ENCODE peak calls at places on chromosomes 12 and 14, in eight cellular contexts. Y, E, I, Q, A, S, B and K are unnamed samples. For H3K27me3, the result is how much of the 10 kb centered on the place peaks cover.

GRCh38 chr14:71166434-71166833 is 259.2 kb downstream of the PCNX1 start:
- DNase-seq in Y (peak), E (no peak), I (no peak), Q (no peak), A (no peak), S (no peak), B (no peak), K (peak)

GRCh38 chr14:69882915-69883314 is 3.7 kb downstream of the SMOC1 start:
- DNase-seq in Y (no peak), E (no peak), I (no peak), Q (no peak), A (no peak), S (no peak), B (no peak), K (no peak)

GRCh38 chr12:114166360-114166759 is 200.2 kb upstream of the RBM19 start:
- DNase-seq in Y (peak), E (no peak), I (peak), Q (no peak), A (peak), S (no peak), B (no peak), K (no peak)

GRCh38 chr14:92254786-92255185 is 68.2 kb upstream of the SLC24A4 start:
- DNase-seq in Y (no peak), E (peak), I (peak), Q (peak), A (peak), S (no peak), B (no peak), K (no peak)

GRCh38 chr12:67446716-67447115 is 177.6 kb downstream of the CAND1 start:
- DNase-seq in Y (no peak), E (no peak), I (no peak), Q (no peak), A (no peak), S (no peak), B (no peak), K (no peak)

GRCh38 chr14:43481864-43482263 is 1025.2 kb downstream of the FSCB start:
- DNase-seq in Y (no peak), E (no peak), I (no peak), Q (no peak), A (no peak), S (no peak), B (no peak), K (no peak)

GRCh38 chr12:88571543-88571942 is 8.7 kb downstream of the KITLG start:
- DNase-seq in Y (no peak), E (no peak), I (no peak), Q (no peak), A (no peak), S (no peak), B (no peak), K (no peak)

GRCh38 chr12:125187780-125188741 is 122.8 kb downstream of the AACS start:
- DNase-seq in Y (no peak), E (no peak), I (no peak), Q (no peak), A (no peak), S (no peak), B (no peak), K (no peak)

GRCh38 chr12:64085154-64085553 is 136.9 kb downstream of the KICS2 start:
- DNase-seq in Y (no peak), E (no peak), I (no peak), Q (no peak), A (no peak), S (no peak), B (no peak), K (no peak)

GRCh38 chr14:102523200-102524025 is 13.8 kb upstream of the ANKRD9 start:
- DNase-seq in Y (no peak), E (no peak), I (no peak), Q (no peak), A (no peak), S (no peak), B (no peak), K (no peak)

GRCh38 chr14:64997108-64997794 is 10.6 kb downstream of the FNTB start:
- DNase-seq in Y (no peak), E (no peak), I (no peak), Q (no peak), A (no peak), S (no peak), B (no peak), K (no peak)

GRCh38 chr12:72523754-72524153 is 251.6 kb downstream of the TRHDE start:
- DNase-seq in Y (no peak), E (no peak), I (no peak), Q (no peak), A (no peak), S (no peak), B (no peak), K (no peak)

GRCh38 chr14:90830931-90831701 is 14.9 kb upstream of the TTC7B start:
- DNase-seq in Y (no peak), E (no peak), I (no peak), Q (no peak), A (no peak), S (no peak), B (no peak), K (no peak)

GRCh38 chr12:116547955-116548471 is 11.2 kb upstream of the MAP1LC3B2 start:
- DNase-seq in Y (no peak), E (no peak), I (no peak), Q (no peak), A (no peak), S (no peak), B (no peak), K (no peak)

GRCh38 chr12:96033549-96034389 is 1.6 kb downstream of the LTA4H start:
- DNase-seq in Y (no peak), E (no peak), I (no peak), Q (no peak), A (no peak), S (no peak), B (no peak), K (no peak)

GRCh38 chr12:30457621-30458289 is 237.9 kb downstream of the IPO8 start:
- DNase-seq in Y (peak), E (no peak), I (no peak), Q (no peak), A (no peak), S (no peak), B (no peak), K (no peak)

GRCh38 chr12:121883315-121883660 is 5.3 kb upstream of the PSMD9 start:
- DNase-seq in Y (no peak), E (no peak), I (no peak), Q (no peak), A (no peak), S (no peak), B (no peak), K (no peak)

GRCh38 chr14:105629886-105630215 is 103.5 kb downstream of the TMEM121 start:
- DNase-seq in Y (no peak), E (no peak), I (no peak), Q (no peak), A (no peak), S (no peak), B (no peak), K (no peak)

GRCh38 chr14:58198086-58198485 is 1.9 kb upstream of the ACTR10 start:
- DNase-seq in Y (no peak), E (no peak), I (no peak), Q (no peak), A (no peak), S (no peak), B (no peak), K (no peak)

GRCh38 chr12:39638178-39638577 is 18.6 kb upstream of the ABCD2 start:
- DNase-seq in Y (no peak), E (no peak), I (no peak), Q (no peak), A (no peak), S (no peak), B (no peak), K (no peak)

GRCh38 chr12:46942579-46942978 is 116.8 kb upstream of the SLC38A4 start:
- DNase-seq in Y (no peak), E (no peak), I (no peak), Q (no peak), A (no peak), S (peak), B (no peak), K (no peak)

GRCh38 chr12:53765891-53766290 is 14.1 kb upstream of the CISTR start:
- DNase-seq in Y (no peak), E (no peak), I (no peak), Q (no peak), A (no peak), S (no peak), B (no peak), K (no peak)

GRCh38 chr12:131041216-131041967 is 87.7 kb downstream of the ADGRD1 start:
- DNase-seq in Y (no peak), E (no peak), I (no peak), Q (no peak), A (no peak), S (no peak), B (no peak), K (peak)

GRCh38 chr12:83826112-83826511 is 1086.5 kb downstream of the SLC6A15 start:
- DNase-seq in Y (peak), E (no peak), I (no peak), Q (no peak), A (peak), S (peak), B (no peak), K (no peak)

GRCh38 chr14:74670726-74671125 is 42.2 kb downstream of the AREL1 start:
- DNase-seq in Y (no peak), E (no peak), I (no peak), Q (no peak), A (no peak), S (no peak), B (no peak), K (no peak)

GRCh38 chr12:69779928-69780327 is 41.3 kb downstream of the RAB3IP start:
- DNase-seq in Y (peak), E (no peak), I (no peak), Q (no peak), A (peak), S (no peak), B (no peak), K (no peak)

GRCh38 chr12:71197460-71197859 is 39.7 kb upstream of the TSPAN8 start:
- DNase-seq in Y (no peak), E (no peak), I (no peak), Q (no peak), A (no peak), S (no peak), B (no peak), K (no peak)

GRCh38 chr12:15863258-15863835 is 18.8 kb upstream of the STRAP start:
- DNase-seq in Y (peak), E (no peak), I (no peak), Q (no peak), A (no peak), S (no peak), B (no peak), K (no peak)

GRCh38 chr12:47965581-47965980 is 2.2 kb downstream of the TMEM106C start:
- DNase-seq in Y (no peak), E (no peak), I (no peak), Q (no peak), A (no peak), S (no peak), B (no peak), K (no peak)
- H3K27me3 ChIP-seq in Y (half or more), E (under half), I (under half), Q (under half), A (under half), S (under half), B (under half), K (under half)

GRCh38 chr12:98372340-98373018 is 142.9 kb upstream of the TMPO start:
- DNase-seq in Y (no peak), E (no peak), I (no peak), Q (no peak), A (no peak), S (no peak), B (no peak), K (no peak)

GRCh38 chr12:98373019-98373554 is 142.3 kb upstream of the TMPO start:
- DNase-seq in Y (peak), E (no peak), I (no peak), Q (no peak), A (peak), S (no peak), B (no peak), K (no peak)

GRCh38 chr12:98370976-98371375 is 144.4 kb upstream of the TMPO start:
- DNase-seq in Y (no peak), E (no peak), I (no peak), Q (no peak), A (no peak), S (no peak), B (no peak), K (no peak)

GRCh38 chr12:98369601-98370000 is 145.8 kb upstream of the TMPO start:
- DNase-seq in Y (no peak), E (no peak), I (no peak), Q (no peak), A (no peak), S (no peak), B (no peak), K (no peak)

DNA sequence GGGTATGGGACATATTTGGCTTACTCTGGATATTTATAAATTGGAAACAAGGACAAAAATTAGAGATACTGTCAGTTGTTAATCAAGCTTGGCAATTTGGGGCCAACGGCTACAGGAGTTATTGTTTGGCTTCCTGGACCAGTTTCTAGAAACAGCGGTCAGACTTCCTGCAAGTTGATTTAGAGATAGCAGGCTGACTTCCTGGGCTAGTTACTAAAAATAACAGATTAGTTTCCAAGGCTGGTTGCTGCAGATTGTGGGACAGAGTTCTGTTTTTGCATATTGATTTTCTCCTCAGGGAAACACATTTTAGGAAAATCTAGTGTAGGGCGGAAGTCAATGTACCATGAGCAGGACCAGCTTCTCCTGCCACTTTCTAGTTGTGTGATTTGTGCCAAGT is 144.0 kb upstream of the TMPO start:
- DNase-seq in Y (no peak), E (no peak), I (no peak), Q (no peak), A (no peak), S (no peak), B (no peak), K (no peak)
- H3K27me3 ChIP-seq in Y (under half), E (under half), I (under half), Q (under half), A (under half), S (under half), B (under half), K (under half)

GRCh38 chr14:22427771-22428228 is 161.2 kb downstream of the DAD1 start:
- DNase-seq in Y (no peak), E (no peak), I (peak), Q (no peak), A (no peak), S (no peak), B (no peak), K (no peak)
- H3K27me3 ChIP-seq in Y (under half), E (under half), I (under half), Q (under half), A (under half), S (under half), B (under half), K (under half)

GRCh38 chr14:56884617-56885016 is 74.3 kb upstream of the OTX2 start:
- DNase-seq in Y (no peak), E (no peak), I (no peak), Q (no peak), A (no peak), S (no peak), B (no peak), K (no peak)
- H3K27me3 ChIP-seq in Y (under half), E (under half), I (under half), Q (under half), A (under half), S (under half), B (under half), K (under half)